ENCODE peak calls at places on chromosome 5, in six cellular contexts. G, S, A, O, V and I are unnamed samples.

GRCh38 chr5:469752-470483 is 26.9 kb downstream of the EXOC3 start:
- DNase-seq in V (no peak), G (no peak), O (no peak), A (no peak), S (no peak), I (no peak)

GRCh38 chr5:146607663-146608315 is 91.8 kb upstream of the GPR151 start:
- DNase-seq in V (no peak), A (no peak), O (no peak), G (no peak), S (no peak), I (no peak)

GRCh38 chr5:1423901-1424603 is 21.2 kb downstream of the SLC6A3 start:
- DNase-seq in O (no peak), A (no peak), S (no peak), G (no peak), V (no peak), I (no peak)

GRCh38 chr5:180869587-180869986 is 8.5 kb upstream of the ZFP62 start:
- DNase-seq in O (no peak), A (no peak), S (no peak), V (no peak), G (no peak), I (no peak)

GRCh38 chr5:167633931-167634341 is 657.5 kb upstream of the WWC1 start:
- DNase-seq in S (no peak), G (peak), V (peak), A (no peak), O (no peak), I (no peak)

GRCh38 chr5:38524006-38524405 is 32.4 kb downstream of the LIFR start:
- DNase-seq in G (no peak), S (no peak), A (no peak), O (no peak), V (no peak), I (no peak)

GRCh38 chr5:677131-678101 is 15.7 kb downstream of the TPPP start:
- DNase-seq in V (no peak), S (no peak), O (no peak), A (no peak), G (no peak), I (peak)

GRCh38 chr5:84411832-84412605 is 27.3 kb upstream of the EDIL3 start:
- DNase-seq in S (no peak), V (peak), O (no peak), G (peak), A (no peak), I (no peak)

GRCh38 chr5:141850183-141850768 is 27.9 kb downstream of the PCDH1 start:
- DNase-seq in A (no peak), G (peak), V (peak), O (peak), S (no peak), I (peak)

GRCh38 chr5:116359575-116359974 is 215.0 kb downstream of the SEMA6A start:
- DNase-seq in A (peak), O (no peak), G (no peak), S (no peak), V (no peak), I (no peak)

GRCh38 chr5:61182449-61182848 is 20.2 kb upstream of the SMIM15 start:
- DNase-seq in G (no peak), S (no peak), V (no peak), O (no peak), A (no peak), I (no peak)

GRCh38 chr5:132901730-132902129 is 28.3 kb downstream of the LEAP2 start:
- DNase-seq in O (no peak), G (no peak), S (no peak), A (no peak), V (no peak), I (no peak)

GRCh38 chr5:74763504-74763903 is 3.4 kb downstream of the GFM2 start:
- DNase-seq in V (peak), S (no peak), A (no peak), G (no peak), O (no peak), I (no peak)